ENCODE peak calls at places on chromosomes 6 and 20, in four cellular contexts. A is Peyer's patch; F is lower lobe of right lung; Z is CD8-positive, alpha-beta T cell. E is an unnamed sample.

GRCh38 chr6:142845624-142846458 is 99.1 kb downstream of the HIVEP2 start:
- DNase-seq in A (peak), F (peak), Z (peak), E (no peak)

GRCh38 chr6:66103954-66104353 is 396.9 kb upstream of the EYS start:
- DNase-seq in A (no peak), F (no peak), Z (no peak), E (no peak)

GRCh38 chr6:24918641-24919403 is 16.9 kb downstream of the RIPOR2 start:
- DNase-seq in A (peak), F (no peak), Z (no peak), E (no peak)

GRCh38 chr6:161439093-161439492 is 165.2 kb upstream of the AGPAT4 start:
- DNase-seq in A (no peak), F (no peak), Z (no peak), E (no peak)

GRCh38 chr6:50591135-50591534 is 122.2 kb upstream of the TFAP2D start:
- DNase-seq in A (no peak), F (no peak), Z (no peak), E (no peak)

GRCh38 chr6:36118550-36119107 is 11.7 kb upstream of the MAPK13 start:
- DNase-seq in A (no peak), F (peak), Z (peak), E (no peak)

GRCh38 chr6:5305968-5306626 is 44.8 kb downstream of the FARS2 start:
- DNase-seq in A (no peak), F (no peak), Z (no peak), E (no peak)

GRCh38 chr6:21527731-21528130 is 65.8 kb upstream of the SOX4 start:
- DNase-seq in A (no peak), F (no peak), Z (no peak), E (no peak)

GRCh38 chr20:40979247-40979646 is 49.4 kb upstream of the TOP1 start:
- DNase-seq in A (peak), F (no peak), Z (no peak), E (no peak)

DNA sequence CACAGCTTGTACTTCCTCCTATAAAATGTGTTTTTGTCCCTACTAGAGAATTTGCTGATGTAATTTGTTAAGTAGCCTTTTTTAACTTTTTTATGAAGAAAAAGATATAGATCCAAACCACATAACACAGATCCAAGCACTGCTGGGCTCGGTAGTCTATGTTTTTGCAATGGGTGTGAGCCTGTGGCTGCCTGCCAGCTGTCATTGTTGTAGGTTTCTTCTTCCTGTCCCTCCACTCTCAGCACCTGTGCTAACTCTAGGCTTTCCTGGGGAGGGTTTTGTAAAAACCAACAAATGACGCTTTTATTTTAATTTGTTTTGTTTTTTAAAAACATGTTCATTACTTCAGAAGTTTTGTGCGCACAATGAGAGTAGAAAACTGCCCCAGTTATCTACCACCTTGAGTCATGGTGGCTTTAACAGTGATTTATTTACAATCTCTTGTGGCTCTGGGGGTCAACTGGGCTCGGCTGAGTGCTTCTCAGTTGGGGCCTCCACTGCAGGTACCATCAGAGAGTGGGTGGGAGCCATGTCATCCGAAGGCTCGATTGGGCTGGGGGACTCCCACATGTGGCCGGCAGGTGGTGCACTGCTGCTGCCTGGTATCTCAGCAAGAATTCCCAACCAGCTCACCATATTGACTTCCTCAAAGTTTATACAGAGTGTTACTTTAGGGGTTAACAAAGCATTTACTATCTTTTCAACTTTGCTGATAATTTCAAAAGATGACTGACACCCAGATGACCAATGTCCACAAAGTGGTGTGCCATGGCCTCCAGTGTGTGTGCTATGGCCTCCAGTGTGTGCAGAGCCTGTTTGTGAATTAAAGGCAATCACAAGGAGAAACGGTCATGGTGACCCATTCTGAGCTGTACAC is 3.0 kb upstream of the CCR6 start:
- DNase-seq in A (peak), F (no peak), Z (peak), E (no peak)
- TF ChIP-seq CTCF in A (peak), F (no peak), Z (no peak), E (no peak)

GRCh38 chr20:15930324-15931305 is 642.6 kb downstream of the KIF16B start:
- DNase-seq in A (no peak), F (no peak), Z (no peak), E (no peak)
- TF ChIP-seq CTCF in A (peak), F (peak), Z (no peak), E (peak)

DNA sequence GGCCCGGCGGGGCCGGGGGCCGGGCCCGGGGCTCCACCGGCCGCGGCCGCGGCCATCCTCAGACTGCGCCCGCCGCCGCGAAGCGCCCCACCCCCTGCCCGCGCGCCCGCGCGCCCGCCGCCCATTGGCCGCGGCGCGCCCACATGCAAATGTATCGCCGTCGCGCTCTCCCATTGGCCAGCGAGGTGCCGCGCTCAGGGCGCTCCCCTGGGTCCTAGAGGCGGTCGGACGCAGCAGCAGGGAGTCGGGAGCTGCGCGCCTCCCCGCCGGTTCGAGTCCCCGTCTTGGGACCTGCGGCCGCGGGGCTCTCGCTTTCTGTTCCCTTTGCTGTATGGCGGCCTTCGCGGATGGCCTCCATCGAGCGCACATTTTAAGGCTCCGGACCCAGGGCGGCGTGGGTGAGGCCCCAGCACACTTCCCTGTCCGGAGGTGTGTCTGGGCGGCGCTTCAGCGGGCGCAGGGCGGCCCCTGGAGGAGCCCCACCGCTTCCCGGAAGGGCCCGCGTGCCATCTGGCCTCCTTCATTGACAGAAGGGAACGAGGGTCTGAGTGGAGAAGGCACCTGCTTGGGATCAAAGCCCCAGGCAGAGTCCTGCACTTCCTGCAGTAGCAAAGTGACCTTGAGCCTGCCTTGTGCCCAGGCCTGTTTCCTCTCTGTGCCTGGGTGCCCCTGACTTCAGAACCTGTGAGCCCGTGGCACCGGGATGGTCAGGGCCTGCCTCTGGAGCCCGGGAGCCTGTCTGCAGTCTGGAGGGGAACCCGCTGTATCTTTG is at the start of gene CABLES2:
- DNase-seq in A (peak), F (peak), Z (peak), E (peak)
- TF ChIP-seq CTCF in A (peak), F (peak), Z (no peak), E (no peak)

DNA sequence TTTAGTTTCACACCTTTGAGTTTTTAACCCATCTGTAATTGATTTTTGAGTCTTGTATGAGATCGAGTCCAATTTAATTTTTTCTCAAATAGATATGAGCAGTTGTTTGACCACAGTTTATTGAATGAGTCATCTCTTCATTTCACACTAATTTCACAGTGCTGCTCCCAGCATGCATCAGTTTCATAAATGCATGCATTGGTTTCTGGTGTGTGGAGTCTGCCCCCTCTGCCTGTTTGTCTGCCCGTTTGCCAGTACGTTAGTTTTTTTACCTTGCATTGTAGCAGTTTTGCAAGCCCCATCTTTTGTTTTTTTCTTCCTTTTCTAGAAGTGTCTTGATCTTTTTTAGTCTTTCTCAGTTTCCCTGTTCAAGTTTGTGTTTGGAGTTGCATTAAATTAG is 11.9 kb downstream of the SLX4IP start:
- DNase-seq in A (peak), F (no peak), Z (peak), E (no peak)
- TF ChIP-seq CTCF in A (no peak), F (no peak), Z (no peak), E (no peak)

GRCh38 chr6:149228276-149228962 is 89.1 kb upstream of the TAB2 start:
- DNase-seq in A (no peak), F (no peak), Z (no peak), E (no peak)
- TF ChIP-seq CTCF in A (no peak), F (no peak), Z (no peak), E (no peak)

GRCh38 chr20:38334016-38334415 is 12.3 kb upstream of the LBP start:
- DNase-seq in A (no peak), F (no peak), Z (no peak), E (no peak)

GRCh38 chr20:38339993-38340392 is 6.3 kb upstream of the LBP start:
- DNase-seq in A (no peak), F (no peak), Z (no peak), E (no peak)

GRCh38 chr20:38340693-38341092 is 5.6 kb upstream of the LBP start:
- DNase-seq in A (no peak), F (no peak), Z (no peak), E (no peak)

GRCh38 chr20:38338849-38339520 is 7.3 kb upstream of the LBP start:
- DNase-seq in A (no peak), F (no peak), Z (no peak), E (no peak)

DNA sequence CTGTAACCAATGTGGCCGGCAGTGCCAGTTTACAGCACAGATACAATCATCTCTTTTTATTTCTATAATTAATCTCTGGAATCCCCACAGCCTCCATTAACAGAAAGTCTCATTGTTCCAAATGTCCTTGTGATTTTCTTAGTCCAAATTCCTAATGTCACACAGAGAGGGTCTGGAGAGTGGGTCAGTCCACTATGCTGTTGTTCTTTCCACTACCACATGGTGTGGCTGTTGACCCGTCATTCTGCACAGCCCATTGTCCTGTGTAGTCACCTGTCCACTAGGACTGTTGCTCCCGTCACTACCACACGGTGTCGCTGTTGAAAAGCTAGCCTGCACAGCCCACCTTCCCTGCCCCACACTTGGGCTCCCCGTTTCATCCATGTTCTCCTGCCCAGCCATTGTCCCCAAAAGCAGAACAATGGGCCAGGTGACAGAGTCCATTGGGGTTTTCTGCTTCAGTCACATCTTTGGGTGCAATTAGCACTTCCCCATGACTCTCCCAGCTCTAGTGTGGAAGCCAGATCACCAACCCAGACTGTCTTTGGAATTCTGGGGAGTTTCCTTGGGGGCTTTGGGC is 8.6 kb upstream of the LBP start:
- DNase-seq in A (no peak), F (no peak), Z (no peak), E (peak)
- TF ChIP-seq CTCF in A (peak), F (peak), Z (no peak), E (peak)

GRCh38 chr6:52201493-52201892 is 15.3 kb downstream of the IL17A start:
- DNase-seq in A (no peak), F (no peak), Z (no peak), E (no peak)

GRCh38 chr6:52209672-52210626 is 23.8 kb downstream of the IL17A start:
- DNase-seq in A (no peak), F (no peak), Z (no peak), E (no peak)

GRCh38 chr6:52208612-52209011 is 22.4 kb downstream of the IL17A start:
- DNase-seq in A (no peak), F (no peak), Z (no peak), E (no peak)

GRCh38 chr6:52207066-52207465 is 20.9 kb downstream of the IL17A start:
- DNase-seq in A (no peak), F (no peak), Z (no peak), E (no peak)
- TF ChIP-seq CTCF in A (no peak), F (no peak), Z (no peak), E (no peak)

E was measured in progenitor cell of endocrine pancreas.